ENCODE peak calls at places on chromosomes 12 and 14, in ten cellular contexts. One of them, this sample, is unnamed.

GRCh38 chr14:45048385-45048784 is 35.5 kb upstream of the PRPF39 start:
- DNase-seq in A549: no peak
- DNase-seq in colonic mucosa: no peak
- DNase-seq in AG04450: no peak
- DNase-seq in pancreas: no peak
- DNase-seq in uterus: no peak
- DNase-seq in lower lobe of right lung: no peak
- DNase-seq in stomach: no peak
- DNase-seq in cardiac muscle cell: no peak
- DNase-seq in suprapubic skin: no peak
- DNase-seq in this sample: no peak

GRCh38 chr12:43551971-43552559 is at the start of gene ADAMTS20:
- DNase-seq in cardiac muscle cell: peak
- DNase-seq in pancreas: no peak
- DNase-seq in colonic mucosa: no peak
- DNase-seq in A549: no peak
- DNase-seq in AG04450: no peak
- DNase-seq in uterus: no peak
- DNase-seq in suprapubic skin: no peak
- DNase-seq in stomach: no peak
- DNase-seq in lower lobe of right lung: no peak
- DNase-seq in this sample: peak

GRCh38 chr14:64707661-64708060 is 3.4 kb downstream of the PLEKHG3 start:
- DNase-seq in stomach: no peak
- DNase-seq in AG04450: peak
- DNase-seq in cardiac muscle cell: no peak
- DNase-seq in colonic mucosa: no peak
- DNase-seq in lower lobe of right lung: no peak
- DNase-seq in pancreas: no peak
- DNase-seq in suprapubic skin: peak
- DNase-seq in A549: peak
- DNase-seq in uterus: no peak
- DNase-seq in this sample: no peak

GRCh38 chr12:109582636-109583035 is 9.0 kb downstream of the MVK start:
- DNase-seq in AG04450: no peak
- DNase-seq in A549: peak
- DNase-seq in suprapubic skin: no peak
- DNase-seq in colonic mucosa: no peak
- DNase-seq in pancreas: no peak
- DNase-seq in stomach: no peak
- DNase-seq in cardiac muscle cell: peak
- DNase-seq in uterus: no peak
- DNase-seq in lower lobe of right lung: peak
- DNase-seq in this sample: peak

GRCh38 chr12:115158816-115159215 is 474.8 kb upstream of the TBX3 start:
- DNase-seq in stomach: no peak
- DNase-seq in uterus: no peak
- DNase-seq in lower lobe of right lung: no peak
- DNase-seq in A549: no peak
- DNase-seq in pancreas: no peak
- DNase-seq in cardiac muscle cell: peak
- DNase-seq in AG04450: no peak
- DNase-seq in suprapubic skin: no peak
- DNase-seq in colonic mucosa: no peak
- DNase-seq in this sample: no peak

GRCh38 chr12:96308881-96309280 is 91.4 kb downstream of the CDK17 start:
- DNase-seq in AG04450: no peak
- DNase-seq in A549: no peak
- DNase-seq in lower lobe of right lung: no peak
- DNase-seq in pancreas: no peak
- DNase-seq in colonic mucosa: no peak
- DNase-seq in uterus: no peak
- DNase-seq in cardiac muscle cell: no peak
- DNase-seq in suprapubic skin: no peak
- DNase-seq in stomach: no peak
- DNase-seq in this sample: no peak

GRCh38 chr14:24783791-24784190 is 149.8 kb upstream of the GZMB start:
- DNase-seq in lower lobe of right lung: no peak
- DNase-seq in A549: no peak
- DNase-seq in uterus: no peak
- DNase-seq in cardiac muscle cell: no peak
- DNase-seq in suprapubic skin: no peak
- DNase-seq in AG04450: no peak
- DNase-seq in stomach: no peak
- DNase-seq in pancreas: no peak
- DNase-seq in colonic mucosa: no peak
- DNase-seq in this sample: no peak

GRCh38 chr12:24728366-24728765 is 220.5 kb downstream of the BCAT1 start:
- DNase-seq in stomach: no peak
- DNase-seq in pancreas: no peak
- DNase-seq in lower lobe of right lung: no peak
- DNase-seq in AG04450: no peak
- DNase-seq in cardiac muscle cell: peak
- DNase-seq in colonic mucosa: no peak
- DNase-seq in A549: peak
- DNase-seq in suprapubic skin: no peak
- DNase-seq in uterus: no peak
- DNase-seq in this sample: no peak

GRCh38 chr14:20468773-20469241 is 399 bp upstream of the PNP start:
- DNase-seq in cardiac muscle cell: no peak
- DNase-seq in AG04450: no peak
- DNase-seq in colonic mucosa: no peak
- DNase-seq in lower lobe of right lung: peak
- DNase-seq in stomach: no peak
- DNase-seq in suprapubic skin: no peak
- DNase-seq in uterus: peak
- DNase-seq in A549: no peak
- DNase-seq in pancreas: peak
- DNase-seq in this sample: no peak

GRCh38 chr12:53696285-53696654 is 20.4 kb upstream of the ATP5MC2 start:
- DNase-seq in colonic mucosa: peak
- DNase-seq in lower lobe of right lung: peak
- DNase-seq in suprapubic skin: no peak
- DNase-seq in A549: peak
- DNase-seq in AG04450: peak
- DNase-seq in pancreas: peak
- DNase-seq in stomach: peak
- DNase-seq in cardiac muscle cell: peak
- DNase-seq in uterus: peak
- DNase-seq in this sample: no peak

GRCh38 chr14:33676135-33676566 is 274.7 kb downstream of the EGLN3 start:
- DNase-seq in cardiac muscle cell: peak
- DNase-seq in pancreas: peak
- DNase-seq in A549: peak
- DNase-seq in AG04450: no peak
- DNase-seq in uterus: no peak
- DNase-seq in colonic mucosa: peak
- DNase-seq in suprapubic skin: no peak
- DNase-seq in lower lobe of right lung: peak
- DNase-seq in stomach: no peak
- DNase-seq in this sample: no peak

DNA sequence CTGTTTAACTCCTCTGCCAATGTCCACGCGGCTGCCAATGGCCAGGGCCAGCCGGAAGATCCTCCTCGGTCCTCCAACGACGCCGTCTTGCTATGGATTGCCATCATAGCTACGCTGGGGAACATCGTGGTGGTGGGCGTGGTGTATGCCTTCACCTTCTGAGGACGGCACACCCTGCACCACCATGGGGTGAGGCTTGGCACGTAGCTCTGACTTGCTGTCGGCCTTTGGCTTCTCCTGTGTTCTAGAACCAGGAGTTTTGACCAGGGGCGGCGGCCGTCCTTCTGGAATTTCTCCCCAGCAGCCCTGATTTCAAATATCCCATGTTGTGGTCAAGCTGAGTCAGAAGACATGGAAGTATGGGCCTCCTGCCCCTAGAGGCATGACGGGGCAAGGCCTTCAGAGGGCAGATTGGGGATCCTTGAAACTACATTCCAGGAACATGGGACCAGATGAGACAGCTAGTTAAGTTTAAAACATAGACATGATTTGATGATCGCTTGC is 47.5 kb downstream of the C14orf132 start:
- DNase-seq in lower lobe of right lung: no peak
- DNase-seq in AG04450: no peak
- DNase-seq in stomach: no peak
- DNase-seq in A549: no peak
- DNase-seq in uterus: no peak
- DNase-seq in pancreas: no peak
- DNase-seq in suprapubic skin: no peak
- DNase-seq in cardiac muscle cell: no peak
- DNase-seq in colonic mucosa: no peak
- DNase-seq in this sample: no peak
- H3K4me3 ChIP-seq in lower lobe of right lung: no peak
- H3K4me3 ChIP-seq in AG04450: no peak
- H3K4me3 ChIP-seq in stomach: no peak
- H3K4me3 ChIP-seq in A549: no peak
- H3K4me3 ChIP-seq in uterus: no peak
- H3K4me3 ChIP-seq in pancreas: no peak
- H3K4me3 ChIP-seq in suprapubic skin: no peak
- H3K4me3 ChIP-seq in cardiac muscle cell: no peak
- H3K4me3 ChIP-seq in colonic mucosa: no peak
- H3K4me3 ChIP-seq in this sample: no peak

GRCh38 chr12:19772776-19773175 is 333.5 kb downstream of the AEBP2 start:
- DNase-seq in colonic mucosa: no peak
- DNase-seq in pancreas: no peak
- DNase-seq in suprapubic skin: no peak
- DNase-seq in cardiac muscle cell: no peak
- DNase-seq in lower lobe of right lung: no peak
- DNase-seq in stomach: no peak
- DNase-seq in AG04450: no peak
- DNase-seq in uterus: no peak
- DNase-seq in A549: no peak
- DNase-seq in this sample: no peak

GRCh38 chr12:19775241-19775640 is 335.9 kb downstream of the AEBP2 start:
- DNase-seq in lower lobe of right lung: no peak
- DNase-seq in A549: no peak
- DNase-seq in AG04450: no peak
- DNase-seq in uterus: no peak
- DNase-seq in stomach: no peak
- DNase-seq in suprapubic skin: no peak
- DNase-seq in pancreas: no peak
- DNase-seq in cardiac muscle cell: no peak
- DNase-seq in colonic mucosa: no peak
- DNase-seq in this sample: no peak

GRCh38 chr12:19771858-19772257 is 332.6 kb downstream of the AEBP2 start:
- DNase-seq in stomach: no peak
- DNase-seq in lower lobe of right lung: no peak
- DNase-seq in A549: no peak
- DNase-seq in cardiac muscle cell: no peak
- DNase-seq in pancreas: no peak
- DNase-seq in suprapubic skin: no peak
- DNase-seq in AG04450: peak
- DNase-seq in colonic mucosa: no peak
- DNase-seq in uterus: no peak
- DNase-seq in this sample: no peak
- TF ChIP-seq CTCF in stomach: no peak
- TF ChIP-seq CTCF in lower lobe of right lung: no peak
- TF ChIP-seq CTCF in A549: no peak
- TF ChIP-seq CTCF in cardiac muscle cell: peak
- TF ChIP-seq CTCF in pancreas: no peak
- TF ChIP-seq CTCF in suprapubic skin: no peak
- TF ChIP-seq CTCF in AG04450: no peak
- TF ChIP-seq CTCF in colonic mucosa: no peak
- TF ChIP-seq CTCF in uterus: no peak
- TF ChIP-seq CTCF in this sample: no peak

GRCh38 chr12:14842315-14842714 is 1.0 kb downstream of the ART4 start:
- DNase-seq in AG04450: no peak
- DNase-seq in cardiac muscle cell: no peak
- DNase-seq in lower lobe of right lung: no peak
- DNase-seq in suprapubic skin: no peak
- DNase-seq in colonic mucosa: no peak
- DNase-seq in stomach: no peak
- DNase-seq in A549: no peak
- DNase-seq in pancreas: no peak
- DNase-seq in uterus: no peak
- DNase-seq in this sample: no peak

GRCh38 chr12:14843425-14843887 is at the start of gene ART4:
- DNase-seq in A549: no peak
- DNase-seq in stomach: no peak
- DNase-seq in colonic mucosa: no peak
- DNase-seq in pancreas: no peak
- DNase-seq in suprapubic skin: no peak
- DNase-seq in uterus: no peak
- DNase-seq in AG04450: no peak
- DNase-seq in lower lobe of right lung: peak
- DNase-seq in cardiac muscle cell: no peak
- DNase-seq in this sample: peak

GRCh38 chr12:14846878-14847580 is 3.7 kb upstream of the ART4 start:
- DNase-seq in uterus: no peak
- DNase-seq in A549: no peak
- DNase-seq in pancreas: no peak
- DNase-seq in suprapubic skin: no peak
- DNase-seq in cardiac muscle cell: no peak
- DNase-seq in AG04450: no peak
- DNase-seq in lower lobe of right lung: no peak
- DNase-seq in stomach: no peak
- DNase-seq in colonic mucosa: no peak
- DNase-seq in this sample: no peak

GRCh38 chr12:14846042-14846587 is 2.8 kb upstream of the ART4 start:
- DNase-seq in stomach: no peak
- DNase-seq in colonic mucosa: no peak
- DNase-seq in A549: no peak
- DNase-seq in lower lobe of right lung: no peak
- DNase-seq in cardiac muscle cell: no peak
- DNase-seq in uterus: no peak
- DNase-seq in AG04450: no peak
- DNase-seq in pancreas: no peak
- DNase-seq in suprapubic skin: no peak
- DNase-seq in this sample: no peak

GRCh38 chr12:14845350-14845750 is 2.0 kb upstream of the ART4 start:
- DNase-seq in cardiac muscle cell: peak
- DNase-seq in suprapubic skin: no peak
- DNase-seq in uterus: peak
- DNase-seq in pancreas: no peak
- DNase-seq in stomach: peak
- DNase-seq in A549: peak
- DNase-seq in colonic mucosa: peak
- DNase-seq in AG04450: peak
- DNase-seq in lower lobe of right lung: no peak
- DNase-seq in this sample: no peak
- H3K27ac ChIP-seq in cardiac muscle cell: no peak
- H3K27ac ChIP-seq in suprapubic skin: no peak
- H3K27ac ChIP-seq in uterus: peak
- H3K27ac ChIP-seq in pancreas: peak
- H3K27ac ChIP-seq in stomach: no peak
- H3K27ac ChIP-seq in A549: peak
- H3K27ac ChIP-seq in colonic mucosa: no peak
- H3K27ac ChIP-seq in AG04450: no peak
- H3K27ac ChIP-seq in lower lobe of right lung: no peak
- H3K27ac ChIP-seq in this sample: peak

DNA sequence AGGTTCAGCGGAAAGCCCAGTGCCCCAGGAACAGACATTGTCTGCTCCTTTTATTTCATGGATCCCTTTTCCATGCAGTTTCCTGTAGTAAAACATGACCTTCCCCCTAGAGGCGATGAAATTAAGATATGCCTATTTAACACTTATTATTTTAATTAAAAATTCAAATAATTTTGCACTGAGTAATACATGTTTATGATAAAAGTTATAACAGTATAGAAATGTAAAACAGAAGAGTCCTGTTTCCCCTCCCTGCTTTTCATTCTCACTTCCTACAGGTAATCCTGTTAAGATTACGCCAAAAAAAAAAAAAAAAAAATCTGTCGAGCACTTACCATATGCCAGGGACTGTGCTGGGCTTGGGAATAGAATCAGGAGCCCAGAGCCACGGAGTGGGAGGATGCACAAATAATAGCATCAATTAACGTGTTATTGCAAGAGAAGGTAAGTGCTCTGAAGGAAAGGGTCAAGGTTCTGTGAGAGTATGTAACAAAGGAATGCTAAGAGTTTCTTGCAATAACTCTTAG is 830 bp upstream of the LPCAT3 start:
- DNase-seq in A549: no peak
- DNase-seq in stomach: no peak
- DNase-seq in AG04450: no peak
- DNase-seq in cardiac muscle cell: no peak
- DNase-seq in colonic mucosa: no peak
- DNase-seq in pancreas: no peak
- DNase-seq in uterus: no peak
- DNase-seq in suprapubic skin: no peak
- DNase-seq in lower lobe of right lung: no peak
- DNase-seq in this sample: no peak
- H3K4me3 ChIP-seq in A549: peak
- H3K4me3 ChIP-seq in stomach: peak
- H3K4me3 ChIP-seq in AG04450: peak
- H3K4me3 ChIP-seq in cardiac muscle cell: peak
- H3K4me3 ChIP-seq in colonic mucosa: peak
- H3K4me3 ChIP-seq in pancreas: peak
- H3K4me3 ChIP-seq in uterus: peak
- H3K4me3 ChIP-seq in suprapubic skin: peak
- H3K4me3 ChIP-seq in lower lobe of right lung: peak
- H3K4me3 ChIP-seq in this sample: peak

This sample was measured in kidney.